ENCODE peak calls at places on chromosomes 11 and 22, in six cellular contexts. L is fibroblast of lung; X is AG04450; C is PC-3; Z is naive thymus-derived CD4-positive, alpha-beta T cell; M is kidney. R is an unnamed sample.

GRCh38 chr11:115202061-115202460 is 302.2 kb downstream of the CADM1 start:
- DNase-seq in L (no peak), X (no peak), C (no peak), Z (no peak), M (no peak), R (no peak)

GRCh38 chr22:37464181-37464580 is 22.0 kb downstream of the MFNG start:
- DNase-seq in L (no peak), X (no peak), C (no peak), Z (no peak), M (no peak), R (no peak)

GRCh38 chr11:12674571-12674935 is 332 bp downstream of the TEAD1 start:
- DNase-seq in L (no peak), X (no peak), C (no peak), Z (no peak), M (no peak), R (no peak)

GRCh38 chr11:48047616-48048015 is 67.3 kb downstream of the PTPRJ start:
- DNase-seq in L (peak), X (no peak), C (no peak), Z (no peak), M (peak), R (no peak)

GRCh38 chr11:131274233-131274632 is 96.2 kb upstream of the NTM start:
- DNase-seq in L (no peak), X (no peak), C (no peak), Z (no peak), M (no peak), R (no peak)

GRCh38 chr22:23054531-23055257 is 15.6 kb upstream of the GNAZ start:
- DNase-seq in L (no peak), X (no peak), C (no peak), Z (no peak), M (peak), R (no peak)

GRCh38 chr22:40396882-40397281 is 26.5 kb downstream of the SGSM3 start:
- DNase-seq in L (peak), X (peak), C (peak), Z (no peak), M (peak), R (peak)

GRCh38 chr22:36977401-36977861 is 41.8 kb downstream of the TST start:
- DNase-seq in L (peak), X (no peak), C (peak), Z (peak), M (peak), R (no peak)

GRCh38 chr11:38759394-38759793 is 2161.4 kb upstream of the RAG2 start:
- DNase-seq in L (no peak), X (no peak), C (no peak), Z (no peak), M (no peak), R (no peak)

GRCh38 chr11:24145411-24145810 is 351.4 kb upstream of the LUZP2 start:
- DNase-seq in L (peak), X (no peak), C (no peak), Z (no peak), M (no peak), R (no peak)

GRCh38 chr11:44760917-44761545 is 34.3 kb downstream of the TSPAN18 start:
- DNase-seq in L (peak), X (peak), C (peak), Z (no peak), M (no peak), R (peak)

GRCh38 chr22:17239156-17239701 is 20.0 kb upstream of the ADA2 start:
- DNase-seq in L (no peak), X (no peak), C (no peak), Z (no peak), M (peak), R (no peak)

GRCh38 chr11:83764643-83765042 is 478.5 kb upstream of the CCDC90B start:
- DNase-seq in L (no peak), X (no peak), C (no peak), Z (no peak), M (no peak), R (no peak)

GRCh38 chr11:2359557-2359956 is 17.6 kb upstream of the CD81 start:
- DNase-seq in L (no peak), X (no peak), C (no peak), Z (no peak), M (no peak), R (no peak)

GRCh38 chr11:119894916-119895315 is 165.9 kb upstream of the NECTIN1 start:
- DNase-seq in L (no peak), X (no peak), C (no peak), Z (no peak), M (no peak), R (no peak)

GRCh38 chr11:2569321-2569721 is 124.5 kb downstream of the KCNQ1 start:
- DNase-seq in L (no peak), X (no peak), C (no peak), Z (no peak), M (peak), R (no peak)

GRCh38 chr11:45765836-45766235 is 39.1 kb upstream of the SLC35C1 start:
- DNase-seq in L (no peak), X (no peak), C (no peak), Z (no peak), M (no peak), R (no peak)

GRCh38 chr11:45765107-45765668 is 39.8 kb upstream of the SLC35C1 start:
- DNase-seq in L (no peak), X (no peak), C (no peak), Z (no peak), M (no peak), R (no peak)

GRCh38 chr11:45757672-45758071 is 47.3 kb upstream of the SLC35C1 start:
- DNase-seq in L (no peak), X (no peak), C (no peak), Z (no peak), M (no peak), R (no peak)

GRCh38 chr11:45766469-45766868 is 38.5 kb upstream of the SLC35C1 start:
- DNase-seq in L (no peak), X (no peak), C (no peak), Z (no peak), M (no peak), R (no peak)

GRCh38 chr11:45761659-45762058 is 43.3 kb upstream of the SLC35C1 start:
- DNase-seq in L (no peak), X (no peak), C (no peak), Z (no peak), M (no peak), R (no peak)
- H3K27ac ChIP-seq in L (no peak), X (no peak), C (no peak), Z (no peak), M (no peak), R (no peak)

GRCh38 chr11:11501546-11502274 is 120.1 kb downstream of the GALNT18 start:
- DNase-seq in L (no peak), X (no peak), C (no peak), Z (no peak), M (no peak), R (no peak)
- H3K27ac ChIP-seq in L (no peak), X (no peak), C (no peak), Z (no peak), M (peak), R (peak)

GRCh38 chr11:123193742-123194141 is 1.3 kb downstream of the CLMP start:
- DNase-seq in L (no peak), X (no peak), C (no peak), Z (no peak), M (no peak), R (no peak)
- H3K27ac ChIP-seq in L (peak), X (peak), C (no peak), Z (no peak), M (no peak), R (peak)

GRCh38 chr22:32991353-32992115 is 66.6 kb downstream of the SYN3 start:
- DNase-seq in L (peak), X (no peak), C (no peak), Z (no peak), M (no peak), R (peak)
- H3K27ac ChIP-seq in L (no peak), X (no peak), C (no peak), Z (no peak), M (no peak), R (peak)

GRCh38 chr11:65390099-65390941 is 3.9 kb downstream of the FRMD8 start:
- DNase-seq in L (peak), X (no peak), C (no peak), Z (no peak), M (peak), R (no peak)
- H3K27ac ChIP-seq in L (peak), X (peak), C (no peak), Z (no peak), M (peak), R (peak)

GRCh38 chr22:46373838-46374662 is 38.5 kb downstream of the TRMU start:
- DNase-seq in L (peak), X (no peak), C (no peak), Z (no peak), M (no peak), R (no peak)
- H3K27ac ChIP-seq in L (no peak), X (no peak), C (no peak), Z (no peak), M (peak), R (no peak)

DNA sequence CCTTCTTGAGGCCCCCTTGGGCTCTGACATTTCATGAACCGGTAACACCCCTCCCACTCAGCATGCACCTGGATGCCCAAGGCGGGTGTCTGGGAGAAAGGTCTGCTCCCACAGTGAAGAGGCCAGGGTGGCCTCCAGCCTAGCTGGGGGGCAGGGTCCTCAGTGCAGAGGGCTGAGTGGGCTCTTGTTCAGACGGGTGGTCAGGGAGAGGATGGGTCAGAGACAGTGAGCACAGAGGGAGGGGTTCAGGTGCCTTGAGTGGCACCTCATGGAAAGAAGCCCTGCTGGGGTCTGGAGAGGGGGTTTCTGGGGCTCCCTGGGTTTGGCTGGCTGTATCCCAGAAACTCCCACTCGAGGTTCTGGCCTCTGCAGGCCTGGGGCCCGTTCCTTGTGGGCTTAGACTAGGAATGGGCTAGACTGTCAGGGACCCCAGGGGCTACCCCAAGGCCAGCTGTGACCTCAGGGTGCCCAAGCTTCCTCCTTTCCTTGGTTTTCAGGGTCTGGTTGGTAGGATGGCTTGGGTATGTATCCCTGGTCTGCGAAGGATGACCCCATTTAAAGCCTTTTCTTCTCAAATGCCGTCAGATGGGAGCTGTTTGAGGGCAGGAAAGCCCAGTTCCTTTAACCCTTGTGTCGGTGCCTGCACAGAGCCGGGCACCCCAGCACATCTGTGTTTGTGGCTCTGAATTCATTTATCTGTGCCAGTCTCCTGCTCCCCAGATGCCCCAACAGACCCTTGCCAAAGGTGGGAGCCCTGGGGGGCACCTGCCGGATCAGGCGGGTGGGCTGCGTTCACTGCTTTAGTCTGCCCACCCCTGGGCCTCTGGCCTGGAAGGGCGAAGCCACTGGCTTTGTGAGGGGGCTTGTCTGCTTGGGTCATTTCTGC is 1.3 kb downstream of the SYNGR1 start:
- DNase-seq in L (no peak), X (no peak), C (no peak), Z (no peak), M (no peak), R (no peak)
- H3K27ac ChIP-seq in L (no peak), X (no peak), C (no peak), Z (no peak), M (no peak), R (no peak)

GRCh38 chr11:128569291-128569690 is 18.1 kb downstream of the ETS1 start:
- DNase-seq in L (no peak), X (no peak), C (no peak), Z (no peak), M (no peak), R (no peak)

GRCh38 chr11:128565881-128566280 is 21.5 kb downstream of the ETS1 start:
- DNase-seq in L (no peak), X (no peak), C (no peak), Z (no peak), M (no peak), R (no peak)

GRCh38 chr11:128567130-128567529 is 20.2 kb downstream of the ETS1 start:
- DNase-seq in L (no peak), X (no peak), C (no peak), Z (no peak), M (no peak), R (no peak)

GRCh38 chr11:128564642-128565245 is 22.6 kb downstream of the ETS1 start:
- DNase-seq in L (no peak), X (no peak), C (no peak), Z (no peak), M (no peak), R (no peak)

DNA sequence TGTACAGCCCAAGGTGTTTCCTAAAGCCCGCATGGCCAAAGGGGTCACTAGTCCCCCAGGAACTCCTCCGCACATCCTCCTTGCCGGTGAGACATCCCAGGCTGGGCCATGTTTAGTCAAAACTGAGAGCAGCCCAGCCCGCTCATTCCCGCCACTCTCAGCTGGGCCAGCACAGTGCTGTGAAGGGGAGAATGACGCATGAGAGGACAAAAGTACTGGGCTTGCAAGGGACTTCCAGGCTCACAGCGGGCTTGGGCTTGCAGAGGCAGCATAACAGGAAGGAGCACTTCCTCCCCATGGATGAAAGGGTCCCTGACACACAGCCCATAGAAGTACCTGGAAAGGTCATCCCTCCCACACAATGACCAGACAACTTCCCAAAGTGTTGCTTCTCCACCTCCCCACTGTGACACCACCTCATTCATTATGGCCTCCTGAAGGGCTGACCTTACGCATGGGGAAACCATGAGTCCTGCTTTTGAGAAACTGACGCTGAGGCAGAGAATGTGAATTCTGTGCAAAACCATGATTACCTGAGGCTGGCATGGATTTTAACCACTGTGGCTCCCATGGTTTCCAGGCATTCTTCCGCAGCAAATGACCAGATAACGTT is 19.1 kb downstream of the ETS1 start:
- DNase-seq in L (no peak), X (no peak), C (no peak), Z (no peak), M (peak), R (no peak)
- H3K27ac ChIP-seq in L (no peak), X (no peak), C (no peak), Z (no peak), M (peak), R (no peak)

GRCh38 chr11:88167853-88168252 is 7.4 kb downstream of the RAB38 start:
- DNase-seq in L (peak), X (no peak), C (no peak), Z (no peak), M (no peak), R (no peak)
- H3K27ac ChIP-seq in L (no peak), X (no peak), C (no peak), Z (no peak), M (no peak), R (peak)

R was measured in epithelial cell of prostate.